ENCODE peak calls at places on chromosome 1, in seven cellular contexts. F, G, E, W, R, J and A are unnamed samples.

GRCh38 chr1:214404154-214404553 is 123.2 kb downstream of the SMYD2 start:
- DNase-seq in F (peak), G (no peak), E (no peak), W (no peak), R (no peak), J (no peak), A (no peak)

GRCh38 chr1:109983380-109984189 is 980 bp upstream of the AHCYL1 start:
- DNase-seq in F (no peak), G (no peak), E (no peak), W (no peak), R (no peak), J (no peak), A (no peak)

GRCh38 chr1:203462878-203463277 is 12.7 kb upstream of the PRELP start:
- DNase-seq in F (peak), G (no peak), E (no peak), W (no peak), R (no peak), J (no peak), A (no peak)

GRCh38 chr1:246687002-246687401 is 37.2 kb upstream of the SCCPDH start:
- DNase-seq in F (no peak), G (no peak), E (no peak), W (no peak), R (no peak), J (no peak), A (no peak)

GRCh38 chr1:227558807-227559186 is 4.6 kb upstream of the ZNF678 start:
- DNase-seq in F (no peak), G (no peak), E (no peak), W (no peak), R (no peak), J (no peak), A (no peak)

GRCh38 chr1:189429610-189430009 is 1048.1 kb downstream of the BRINP3 start:
- DNase-seq in F (peak), G (peak), E (no peak), W (no peak), R (no peak), J (no peak), A (no peak)

GRCh38 chr1:53001128-53001527 is 60.9 kb upstream of the PODN start:
- DNase-seq in F (no peak), G (no peak), E (no peak), W (no peak), R (no peak), J (no peak), A (no peak)

GRCh38 chr1:29631836-29632420 is 395.6 kb downstream of the PTPRU start:
- DNase-seq in F (no peak), G (no peak), E (no peak), W (no peak), R (no peak), J (no peak), A (no peak)

GRCh38 chr1:54275349-54275748 is 75.4 kb downstream of the MRPL37 start:
- DNase-seq in F (peak), G (no peak), E (no peak), W (no peak), R (no peak), J (no peak), A (no peak)